ENCODE peak calls at places on chromosomes 3 and 15, in five cellular contexts. G is kidney tubule cell, B is mucosa of descending colon, K is WTC11, P is GOT3. Q is an unnamed sample.

GRCh38 chr15:74500401-74500800 is 39.4 kb upstream of the UBL7 start:
- DNase-seq in P (no peak), B (no peak), K (no peak), G (no peak), Q (no peak)

GRCh38 chr15:69298697-69299441 is at the start of gene PAQR5:
- DNase-seq in G (peak), K (peak), B (peak), P (no peak), Q (peak)

GRCh38 chr15:85500729-85501128 is 120.3 kb downstream of the AKAP13 start:
- DNase-seq in K (no peak), B (no peak), G (no peak), P (no peak), Q (peak)

GRCh38 chr3:124887177-124887995 is at the start of gene ITGB5:
- DNase-seq in B (peak), K (peak), P (peak), G (peak), Q (peak)

GRCh38 chr3:53030864-53031445 is 14.9 kb downstream of the SFMBT1 start:
- DNase-seq in P (no peak), G (peak), B (peak), K (peak), Q (no peak)

GRCh38 chr15:51267714-51268105 is 70.7 kb downstream of the CYP19A1 start:
- DNase-seq in B (peak), K (peak), G (no peak), P (no peak), Q (no peak)

GRCh38 chr3:113626513-113627371 is 69.7 kb downstream of the USF3 start:
- DNase-seq in G (peak), P (peak), K (peak), B (peak), Q (peak)

GRCh38 chr3:99499235-99499798 is 139.1 kb upstream of the COL8A1 start:
- DNase-seq in G (peak), P (no peak), B (peak), K (peak), Q (no peak)

GRCh38 chr3:30743086-30743619 is 136.8 kb downstream of the TGFBR2 start:
- DNase-seq in B (no peak), G (no peak), P (no peak), K (no peak), Q (no peak)

GRCh38 chr15:101187820-101188516 is 63.9 kb downstream of the CHSY1 start:
- DNase-seq in B (no peak), G (peak), K (no peak), P (no peak), Q (no peak)

GRCh38 chr15:64686130-64686735 is 89.2 kb downstream of the RBPMS2 start:
- DNase-seq in B (peak), G (peak), K (no peak), P (no peak), Q (no peak)

GRCh38 chr3:150170843-150171513 is 200.3 kb upstream of the PFN2 start:
- DNase-seq in K (no peak), P (no peak), G (no peak), B (no peak), Q (peak)

Q was measured in mucosa of gallbladder.